ENCODE peak calls at places on chromosome 13, in seven cellular contexts. One of them, this sample, is unnamed.

GRCh38 chr13:67369895-67370660 is 139.9 kb upstream of the PCDH9 start:
- DNase-seq in psoas muscle: no peak
- DNase-seq in heart left ventricle: no peak
- DNase-seq in retinal pigment epithelial cell: peak
- DNase-seq in D721Med: no peak
- DNase-seq in ascending aorta: no peak
- DNase-seq in pancreas: no peak
- DNase-seq in this sample: peak

GRCh38 chr13:45872574-45872973 is 21.0 kb upstream of the SIAH3 start:
- DNase-seq in psoas muscle: no peak
- DNase-seq in retinal pigment epithelial cell: no peak
- DNase-seq in pancreas: no peak
- DNase-seq in heart left ventricle: no peak
- DNase-seq in D721Med: no peak
- DNase-seq in ascending aorta: no peak
- DNase-seq in this sample: no peak

GRCh38 chr13:75010941-75011340 is 471.0 kb downstream of the TBC1D4 start:
- DNase-seq in pancreas: no peak
- DNase-seq in retinal pigment epithelial cell: no peak
- DNase-seq in psoas muscle: no peak
- DNase-seq in ascending aorta: no peak
- DNase-seq in heart left ventricle: no peak
- DNase-seq in D721Med: no peak
- DNase-seq in this sample: no peak

GRCh38 chr13:42968906-42969305 is 23.1 kb downstream of the EPSTI1 start:
- DNase-seq in D721Med: no peak
- DNase-seq in psoas muscle: no peak
- DNase-seq in ascending aorta: no peak
- DNase-seq in retinal pigment epithelial cell: no peak
- DNase-seq in pancreas: no peak
- DNase-seq in heart left ventricle: no peak
- DNase-seq in this sample: no peak

GRCh38 chr13:80666782-80667537 is 326.0 kb upstream of the SPRY2 start:
- DNase-seq in ascending aorta: no peak
- DNase-seq in psoas muscle: no peak
- DNase-seq in D721Med: no peak
- DNase-seq in retinal pigment epithelial cell: no peak
- DNase-seq in pancreas: no peak
- DNase-seq in heart left ventricle: no peak
- DNase-seq in this sample: no peak

GRCh38 chr13:39815345-39816111 is 160.1 kb downstream of the COG6 start:
- DNase-seq in psoas muscle: no peak
- DNase-seq in D721Med: no peak
- DNase-seq in pancreas: no peak
- DNase-seq in ascending aorta: no peak
- DNase-seq in heart left ventricle: no peak
- DNase-seq in retinal pigment epithelial cell: no peak
- DNase-seq in this sample: no peak

GRCh38 chr13:79477968-79478367 is 3.0 kb upstream of the NDFIP2 start:
- DNase-seq in heart left ventricle: peak
- DNase-seq in ascending aorta: no peak
- DNase-seq in D721Med: no peak
- DNase-seq in psoas muscle: peak
- DNase-seq in retinal pigment epithelial cell: no peak
- DNase-seq in pancreas: no peak
- DNase-seq in this sample: no peak

GRCh38 chr13:46962286-46962941 is 65.6 kb upstream of the HTR2A start:
- DNase-seq in psoas muscle: no peak
- DNase-seq in retinal pigment epithelial cell: peak
- DNase-seq in ascending aorta: no peak
- DNase-seq in pancreas: no peak
- DNase-seq in D721Med: no peak
- DNase-seq in heart left ventricle: no peak
- DNase-seq in this sample: no peak

GRCh38 chr13:109672545-109672944 is 113.8 kb downstream of the IRS2 start:
- DNase-seq in psoas muscle: no peak
- DNase-seq in D721Med: no peak
- DNase-seq in ascending aorta: no peak
- DNase-seq in pancreas: no peak
- DNase-seq in heart left ventricle: no peak
- DNase-seq in retinal pigment epithelial cell: no peak
- DNase-seq in this sample: peak

GRCh38 chr13:28753208-28753892 is 34.6 kb upstream of the SLC46A3 start:
- DNase-seq in D721Med: no peak
- DNase-seq in heart left ventricle: peak
- DNase-seq in retinal pigment epithelial cell: peak
- DNase-seq in ascending aorta: peak
- DNase-seq in psoas muscle: no peak
- DNase-seq in pancreas: no peak
- DNase-seq in this sample: peak

GRCh38 chr13:113997845-113998751 is 24.2 kb upstream of the C13orf46 start:
- DNase-seq in D721Med: no peak
- DNase-seq in retinal pigment epithelial cell: no peak
- DNase-seq in pancreas: no peak
- DNase-seq in heart left ventricle: peak
- DNase-seq in psoas muscle: peak
- DNase-seq in ascending aorta: peak
- DNase-seq in this sample: no peak

GRCh38 chr13:105573134-105573533 is 962.3 kb downstream of the EFNB2 start:
- DNase-seq in ascending aorta: no peak
- DNase-seq in retinal pigment epithelial cell: no peak
- DNase-seq in heart left ventricle: no peak
- DNase-seq in psoas muscle: no peak
- DNase-seq in D721Med: no peak
- DNase-seq in pancreas: no peak
- DNase-seq in this sample: no peak

GRCh38 chr13:73832203-73832602 is 302.0 kb downstream of the KLF12 start:
- DNase-seq in pancreas: no peak
- DNase-seq in heart left ventricle: no peak
- DNase-seq in psoas muscle: no peak
- DNase-seq in D721Med: no peak
- DNase-seq in retinal pigment epithelial cell: no peak
- DNase-seq in ascending aorta: no peak
- DNase-seq in this sample: no peak

GRCh38 chr13:43083750-43084149 is 60.4 kb downstream of the DNAJC15 start:
- DNase-seq in retinal pigment epithelial cell: no peak
- DNase-seq in ascending aorta: no peak
- DNase-seq in psoas muscle: no peak
- DNase-seq in pancreas: no peak
- DNase-seq in heart left ventricle: no peak
- DNase-seq in D721Med: no peak
- DNase-seq in this sample: no peak

GRCh38 chr13:98775844-98776598 is 23.5 kb upstream of the SLC15A1 start:
- DNase-seq in retinal pigment epithelial cell: peak
- DNase-seq in pancreas: no peak
- DNase-seq in psoas muscle: no peak
- DNase-seq in D721Med: no peak
- DNase-seq in ascending aorta: no peak
- DNase-seq in heart left ventricle: no peak
- DNase-seq in this sample: no peak

GRCh38 chr13:98143601-98144500 is 957 bp downstream of the FARP1 start:
- DNase-seq in heart left ventricle: peak
- DNase-seq in retinal pigment epithelial cell: no peak
- DNase-seq in D721Med: no peak
- DNase-seq in psoas muscle: peak
- DNase-seq in ascending aorta: no peak
- DNase-seq in pancreas: peak
- DNase-seq in this sample: no peak

GRCh38 chr13:44974056-44974798 is 15.0 kb downstream of the NUFIP1 start:
- DNase-seq in D721Med: no peak
- DNase-seq in psoas muscle: no peak
- DNase-seq in retinal pigment epithelial cell: no peak
- DNase-seq in heart left ventricle: peak
- DNase-seq in pancreas: no peak
- DNase-seq in ascending aorta: no peak
- DNase-seq in this sample: no peak

GRCh38 chr13:112587767-112588489 is at the start of gene TUBGCP3:
- DNase-seq in retinal pigment epithelial cell: peak
- DNase-seq in ascending aorta: peak
- DNase-seq in heart left ventricle: peak
- DNase-seq in D721Med: peak
- DNase-seq in psoas muscle: peak
- DNase-seq in pancreas: peak
- DNase-seq in this sample: no peak

GRCh38 chr13:111511219-111511732 is 190.8 kb downstream of the TEX29 start:
- DNase-seq in D721Med: no peak
- DNase-seq in pancreas: no peak
- DNase-seq in retinal pigment epithelial cell: no peak
- DNase-seq in psoas muscle: no peak
- DNase-seq in ascending aorta: no peak
- DNase-seq in heart left ventricle: no peak
- DNase-seq in this sample: no peak

GRCh38 chr13:22594041-22594440 is 586.7 kb upstream of the SGCG start:
- DNase-seq in pancreas: no peak
- DNase-seq in heart left ventricle: no peak
- DNase-seq in ascending aorta: no peak
- DNase-seq in D721Med: no peak
- DNase-seq in psoas muscle: no peak
- DNase-seq in retinal pigment epithelial cell: no peak
- DNase-seq in this sample: no peak

GRCh38 chr13:106348032-106348431 is 187.4 kb downstream of the EFNB2 start:
- DNase-seq in psoas muscle: no peak
- DNase-seq in ascending aorta: no peak
- DNase-seq in heart left ventricle: no peak
- DNase-seq in pancreas: no peak
- DNase-seq in retinal pigment epithelial cell: no peak
- DNase-seq in D721Med: no peak
- DNase-seq in this sample: no peak

GRCh38 chr13:108213946-108214345 is 1.4 kb downstream of the LIG4 start:
- DNase-seq in psoas muscle: no peak
- DNase-seq in pancreas: no peak
- DNase-seq in ascending aorta: no peak
- DNase-seq in retinal pigment epithelial cell: no peak
- DNase-seq in D721Med: no peak
- DNase-seq in heart left ventricle: no peak
- DNase-seq in this sample: no peak

GRCh38 chr13:108220042-108220441 is 1.9 kb downstream of the ABHD13 start:
- DNase-seq in D721Med: no peak
- DNase-seq in ascending aorta: no peak
- DNase-seq in psoas muscle: no peak
- DNase-seq in retinal pigment epithelial cell: no peak
- DNase-seq in heart left ventricle: no peak
- DNase-seq in pancreas: peak
- DNase-seq in this sample: no peak

GRCh38 chr13:108214511-108215383 is 589 bp downstream of the LIG4 start:
- DNase-seq in ascending aorta: no peak
- DNase-seq in psoas muscle: peak
- DNase-seq in D721Med: no peak
- DNase-seq in heart left ventricle: no peak
- DNase-seq in retinal pigment epithelial cell: no peak
- DNase-seq in pancreas: no peak
- DNase-seq in this sample: no peak

GRCh38 chr13:108215428-108215827 is at the start of gene LIG4:
- DNase-seq in pancreas: peak
- DNase-seq in heart left ventricle: peak
- DNase-seq in ascending aorta: peak
- DNase-seq in retinal pigment epithelial cell: peak
- DNase-seq in psoas muscle: peak
- DNase-seq in D721Med: peak
- DNase-seq in this sample: peak

GRCh38 chr13:108218044-108218974 is at the start of gene ABHD13:
- DNase-seq in retinal pigment epithelial cell: peak
- DNase-seq in pancreas: peak
- DNase-seq in D721Med: peak
- DNase-seq in heart left ventricle: peak
- DNase-seq in ascending aorta: peak
- DNase-seq in psoas muscle: peak
- DNase-seq in this sample: peak
- TF ChIP-seq CTCF in retinal pigment epithelial cell: no peak
- TF ChIP-seq CTCF in pancreas: no peak
- TF ChIP-seq CTCF in D721Med: no peak
- TF ChIP-seq CTCF in heart left ventricle: peak
- TF ChIP-seq CTCF in ascending aorta: no peak
- TF ChIP-seq CTCF in psoas muscle: no peak
- TF ChIP-seq CTCF in this sample: peak

DNA sequence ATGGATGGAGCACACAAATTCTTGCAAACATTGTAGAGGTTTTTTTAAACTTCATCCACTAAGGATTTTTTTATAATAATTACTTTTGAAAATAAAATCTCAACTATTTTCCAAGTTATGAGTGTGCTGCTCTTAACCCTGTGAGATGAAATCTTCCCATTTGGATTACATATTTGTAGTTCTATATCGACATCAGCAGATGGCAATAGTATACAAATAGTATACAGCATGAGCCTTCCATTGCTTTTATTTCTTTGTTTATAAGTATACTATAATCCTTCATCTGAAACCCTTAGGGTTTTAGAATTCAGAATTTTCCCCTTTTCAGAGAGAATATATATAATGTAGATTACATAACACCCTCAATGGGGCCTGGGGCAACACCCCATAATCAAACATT is 70.5 kb downstream of the GJA3 start:
- DNase-seq in pancreas: no peak
- DNase-seq in heart left ventricle: no peak
- DNase-seq in ascending aorta: no peak
- DNase-seq in retinal pigment epithelial cell: no peak
- DNase-seq in D721Med: no peak
- DNase-seq in psoas muscle: no peak
- DNase-seq in this sample: no peak
- TF ChIP-seq CTCF in pancreas: no peak
- TF ChIP-seq CTCF in heart left ventricle: no peak
- TF ChIP-seq CTCF in ascending aorta: no peak
- TF ChIP-seq CTCF in retinal pigment epithelial cell: no peak
- TF ChIP-seq CTCF in D721Med: peak
- TF ChIP-seq CTCF in psoas muscle: no peak
- TF ChIP-seq CTCF in this sample: no peak

DNA sequence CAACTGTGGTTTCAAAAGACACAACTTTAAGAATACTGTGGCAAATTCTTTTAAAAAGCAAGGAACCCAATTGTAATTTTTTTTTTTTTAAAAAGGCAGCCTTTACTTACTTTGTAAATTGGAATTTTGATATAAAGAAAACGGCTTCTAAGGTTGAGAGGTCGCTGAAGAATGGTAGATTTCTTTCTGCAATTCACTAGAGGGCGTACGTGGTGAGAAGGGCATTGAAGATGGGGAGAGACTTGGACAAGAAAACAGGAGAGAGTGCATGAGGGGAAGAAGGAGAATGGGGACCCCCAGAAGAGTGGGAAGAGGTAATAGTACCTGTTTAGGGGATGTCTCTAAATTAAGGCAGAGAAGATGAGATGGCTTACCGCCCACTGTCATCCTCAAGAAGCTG is 33.5 kb upstream of the PABPC3 start:
- DNase-seq in pancreas: no peak
- DNase-seq in ascending aorta: no peak
- DNase-seq in retinal pigment epithelial cell: no peak
- DNase-seq in heart left ventricle: no peak
- DNase-seq in D721Med: no peak
- DNase-seq in psoas muscle: no peak
- DNase-seq in this sample: no peak
- TF ChIP-seq CTCF in pancreas: no peak
- TF ChIP-seq CTCF in ascending aorta: no peak
- TF ChIP-seq CTCF in retinal pigment epithelial cell: no peak
- TF ChIP-seq CTCF in heart left ventricle: no peak
- TF ChIP-seq CTCF in D721Med: peak
- TF ChIP-seq CTCF in psoas muscle: no peak
- TF ChIP-seq CTCF in this sample: no peak

DNA sequence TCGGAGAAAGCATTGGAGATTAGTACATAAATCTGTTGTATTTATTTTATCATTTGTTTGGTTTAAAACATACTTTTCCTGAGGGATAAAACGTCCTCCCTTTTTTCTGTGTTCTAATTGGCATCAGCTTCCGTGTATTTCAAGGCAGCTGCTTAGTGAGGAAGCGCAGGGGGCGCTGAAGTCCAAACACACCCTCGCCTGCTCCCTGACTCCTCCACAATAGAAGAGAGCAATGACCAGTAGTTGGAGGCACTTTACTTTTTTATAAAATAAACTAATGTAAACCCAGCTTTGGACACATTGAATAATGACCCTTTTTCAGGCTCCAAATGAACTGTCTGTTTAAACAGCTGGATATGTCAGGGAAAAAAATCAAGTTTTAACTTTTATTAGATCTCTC is 79.9 kb downstream of the RNASEH2B start:
- DNase-seq in retinal pigment epithelial cell: no peak
- DNase-seq in ascending aorta: no peak
- DNase-seq in heart left ventricle: no peak
- DNase-seq in pancreas: no peak
- DNase-seq in D721Med: no peak
- DNase-seq in psoas muscle: peak
- DNase-seq in this sample: no peak
- TF ChIP-seq CTCF in retinal pigment epithelial cell: peak
- TF ChIP-seq CTCF in ascending aorta: no peak
- TF ChIP-seq CTCF in heart left ventricle: peak
- TF ChIP-seq CTCF in pancreas: no peak
- TF ChIP-seq CTCF in D721Med: no peak
- TF ChIP-seq CTCF in psoas muscle: no peak
- TF ChIP-seq CTCF in this sample: no peak